ENCODE peak calls at places on chromosome 18, in eight cellular contexts. B is astrocyte; M is CD4-positive, alpha-beta T cell; V is left ventricle myocardium inferior; X is heart left ventricle; G is hepatocyte; C is fibroblast of lung; L is sigmoid colon. P is an unnamed sample.

GRCh38 chr18:23437357-23438045 is 15.6 kb upstream of the RIOK3 start:
- DNase-seq in B (peak), M (peak), V (peak), X (peak), G (peak), C (peak), L (peak), P (peak)

GRCh38 chr18:59695551-59695950 is 1.7 kb downstream of the CCBE1 start:
- DNase-seq in B (no peak), M (no peak), V (no peak), X (no peak), G (no peak), C (no peak), L (no peak), P (no peak)

GRCh38 chr18:10264260-10264659 is 190.2 kb upstream of the APCDD1 start:
- DNase-seq in B (no peak), M (no peak), V (no peak), X (no peak), G (no peak), C (no peak), L (no peak), P (no peak)

GRCh38 chr18:68796936-68797690 is 767 bp upstream of the CCDC102B start:
- DNase-seq in B (peak), M (no peak), V (peak), X (peak), G (no peak), C (peak), L (no peak), P (no peak)

GRCh38 chr18:59267511-59268126 is 5.6 kb downstream of the RAX start:
- DNase-seq in B (no peak), M (no peak), V (no peak), X (no peak), G (no peak), C (no peak), L (no peak), P (no peak)

GRCh38 chr18:9323750-9324445 is 10.7 kb upstream of the TWSG1 start:
- DNase-seq in B (peak), M (no peak), V (no peak), X (no peak), G (no peak), C (peak), L (no peak), P (no peak)

GRCh38 chr18:74892066-74892627 is 294.5 kb downstream of the ZNF407 start:
- DNase-seq in B (no peak), M (no peak), V (no peak), X (no peak), G (no peak), C (no peak), L (no peak), P (no peak)

GRCh38 chr18:25253779-25254178 is 98.2 kb downstream of the ZNF521 start:
- DNase-seq in B (no peak), M (no peak), V (no peak), X (no peak), G (no peak), C (no peak), L (no peak), P (no peak)

GRCh38 chr18:57801379-57802165 is 1.5 kb downstream of the ATP8B1 start:
- DNase-seq in B (no peak), M (no peak), V (no peak), X (no peak), G (peak), C (no peak), L (no peak), P (no peak)

GRCh38 chr18:41266214-41266613 is 688.8 kb upstream of the PIK3C3 start:
- DNase-seq in B (no peak), M (no peak), V (no peak), X (no peak), G (no peak), C (no peak), L (no peak), P (no peak)

GRCh38 chr18:22822024-22822423 is 111.1 kb upstream of the RBBP8 start:
- DNase-seq in B (peak), M (no peak), V (no peak), X (no peak), G (no peak), C (peak), L (no peak), P (no peak)

GRCh38 chr18:76518543-76519155 is 23.6 kb upstream of the ZNF516 start:
- DNase-seq in B (no peak), M (no peak), V (peak), X (peak), G (peak), C (peak), L (no peak), P (no peak)

GRCh38 chr18:74430811-74431571 is 26.1 kb downstream of the DIPK1C start:
- DNase-seq in B (no peak), M (no peak), V (no peak), X (no peak), G (no peak), C (no peak), L (no peak), P (no peak)

GRCh38 chr18:78773819-78774218 is 205.8 kb upstream of the SALL3 start:
- DNase-seq in B (no peak), M (no peak), V (no peak), X (no peak), G (no peak), C (no peak), L (peak), P (no peak)

GRCh38 chr18:79471048-79471447 is 75.3 kb downstream of the NFATC1 start:
- DNase-seq in B (no peak), M (no peak), V (no peak), X (no peak), G (no peak), C (no peak), L (peak), P (no peak)

GRCh38 chr18:61955644-61956043 is 62.8 kb upstream of the RNF152 start:
- DNase-seq in B (no peak), M (no peak), V (no peak), X (no peak), G (no peak), C (no peak), L (no peak), P (no peak)

GRCh38 chr18:76522104-76522503 is 27.1 kb upstream of the ZNF516 start:
- DNase-seq in B (no peak), M (no peak), V (no peak), X (no peak), G (no peak), C (no peak), L (no peak), P (no peak)

GRCh38 chr18:76772665-76773064 is 49.7 kb upstream of the ZNF236 start:
- DNase-seq in B (no peak), M (no peak), V (no peak), X (no peak), G (no peak), C (no peak), L (no peak), P (no peak)

GRCh38 chr18:11505993-11506392 is 103.4 kb upstream of the SLC35G4 start:
- DNase-seq in B (no peak), M (no peak), V (no peak), X (no peak), G (no peak), C (no peak), L (no peak), P (no peak)

GRCh38 chr18:24014986-24015896 is 687 bp downstream of the TTC39C start:
- DNase-seq in B (peak), M (no peak), V (peak), X (peak), G (peak), C (peak), L (peak), P (peak)

GRCh38 chr18:61851940-61852451 is 40.8 kb downstream of the RNF152 start:
- DNase-seq in B (peak), M (no peak), V (no peak), X (no peak), G (no peak), C (peak), L (no peak), P (no peak)

GRCh38 chr18:31407649-31408048 is 31.1 kb downstream of the DSG4 start:
- DNase-seq in B (no peak), M (no peak), V (no peak), X (no peak), G (no peak), C (no peak), L (no peak), P (no peak)

GRCh38 chr18:8814206-8814605 is 108.8 kb downstream of the MTCL1 start:
- DNase-seq in B (peak), M (no peak), V (no peak), X (no peak), G (no peak), C (peak), L (no peak), P (no peak)

GRCh38 chr18:596288-596881 is 403 bp upstream of the CLUL1 start:
- DNase-seq in B (no peak), M (no peak), V (no peak), X (no peak), G (peak), C (no peak), L (no peak), P (peak)

GRCh38 chr18:50369672-50370071 is 5.2 kb upstream of the SKA1 start:
- DNase-seq in B (no peak), M (no peak), V (no peak), X (no peak), G (no peak), C (no peak), L (no peak), P (no peak)

GRCh38 chr18:74745658-74746403 is 148.2 kb downstream of the ZNF407 start:
- DNase-seq in B (peak), M (no peak), V (no peak), X (no peak), G (peak), C (peak), L (no peak), P (no peak)

GRCh38 chr18:9055185-9055584 is 47.3 kb upstream of the NDUFV2 start:
- DNase-seq in B (peak), M (no peak), V (no peak), X (no peak), G (no peak), C (peak), L (no peak), P (no peak)

GRCh38 chr18:24112874-24113615 is 25.8 kb upstream of the CABYR start:
- DNase-seq in B (peak), M (no peak), V (no peak), X (no peak), G (peak), C (peak), L (no peak), P (no peak)

GRCh38 chr18:40414155-40414754 is 1540.8 kb upstream of the PIK3C3 start:
- DNase-seq in B (peak), M (no peak), V (no peak), X (no peak), G (no peak), C (peak), L (no peak), P (no peak)

GRCh38 chr18:51011709-51012108 is 18.3 kb upstream of the SMAD4 start:
- DNase-seq in B (no peak), M (no peak), V (no peak), X (no peak), G (no peak), C (no peak), L (no peak), P (no peak)

GRCh38 chr18:40066368-40066767 is 1888.7 kb upstream of the PIK3C3 start:
- DNase-seq in B (no peak), M (no peak), V (no peak), X (no peak), G (no peak), C (no peak), L (no peak), P (no peak)

GRCh38 chr18:12742453-12742852 is 39.6 kb downstream of the PSMG2 start:
- DNase-seq in B (peak), M (no peak), V (no peak), X (no peak), G (no peak), C (peak), L (no peak), P (no peak)

GRCh38 chr18:57930476-57930875 is 113.5 kb upstream of the NEDD4L start:
- DNase-seq in B (no peak), M (no peak), V (no peak), X (no peak), G (no peak), C (no peak), L (no peak), P (no peak)

GRCh38 chr18:26461405-26461804 is 86.9 kb downstream of the KCTD1 start:
- DNase-seq in B (no peak), M (no peak), V (no peak), X (no peak), G (no peak), C (no peak), L (no peak), P (no peak)
- H3K27ac ChIP-seq in B (peak), M (no peak), V (peak), X (peak), G (no peak), C (no peak), L (no peak), P (no peak)

GRCh38 chr18:3450358-3451107 is 561 bp downstream of the TGIF1 start:
- DNase-seq in B (peak), M (peak), V (peak), X (peak), G (peak), C (peak), L (peak), P (peak)

GRCh38 chr18:3449702-3450357 is at the start of gene TGIF1:
- DNase-seq in B (peak), M (peak), V (peak), X (peak), G (peak), C (peak), L (peak), P (peak)

GRCh38 chr18:3451989-3452749 is 2.2 kb downstream of the TGIF1 start:
- DNase-seq in B (peak), M (peak), V (peak), X (peak), G (peak), C (peak), L (peak), P (no peak)

GRCh38 chr18:3452750-3453539 is 3.0 kb downstream of the TGIF1 start:
- DNase-seq in B (peak), M (no peak), V (no peak), X (peak), G (no peak), C (peak), L (no peak), P (no peak)

GRCh38 chr18:3451166-3451988 is 1.4 kb downstream of the TGIF1 start:
- DNase-seq in B (peak), M (peak), V (peak), X (peak), G (peak), C (peak), L (peak), P (peak)
- TF ChIP-seq CTCF in B (no peak), M (no peak), V (peak), X (no peak), G (no peak), C (no peak), L (no peak), P (no peak)

DNA sequence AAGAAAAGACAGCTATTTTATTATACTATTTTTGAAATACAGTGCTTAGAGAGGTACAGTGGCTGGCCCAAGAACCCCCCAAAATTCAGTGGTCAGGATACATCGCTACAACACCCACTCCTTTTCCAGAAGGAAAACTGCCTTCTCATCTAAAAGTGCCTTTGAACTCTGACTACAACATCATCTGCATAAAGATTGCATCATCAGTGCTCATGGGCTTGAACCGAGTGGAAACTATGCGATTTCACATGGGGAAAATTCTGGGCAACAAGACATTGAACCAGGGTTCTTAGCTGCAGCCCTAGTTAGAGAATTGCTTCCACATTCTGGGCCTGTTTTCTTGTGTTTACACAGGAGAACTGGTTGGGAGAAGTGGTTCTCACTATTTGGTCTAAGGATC is 294.6 kb upstream of the SLC14A2 start:
- DNase-seq in B (peak), M (no peak), V (no peak), X (no peak), G (peak), C (peak), L (no peak), P (no peak)
- H3K27ac ChIP-seq in B (no peak), M (no peak), V (peak), X (no peak), G (peak), C (no peak), L (no peak), P (no peak)

GRCh38 chr18:56299740-56300139 is 338.7 kb downstream of the TXNL1 start:
- DNase-seq in B (no peak), M (no peak), V (no peak), X (no peak), G (no peak), C (no peak), L (no peak), P (no peak)

GRCh38 chr18:56302161-56302560 is 336.2 kb downstream of the TXNL1 start:
- DNase-seq in B (no peak), M (no peak), V (no peak), X (no peak), G (no peak), C (no peak), L (no peak), P (no peak)

GRCh38 chr18:56296381-56296780 is 342.0 kb downstream of the TXNL1 start:
- DNase-seq in B (no peak), M (no peak), V (no peak), X (no peak), G (no peak), C (no peak), L (no peak), P (no peak)

GRCh38 chr18:56294484-56295183 is 343.8 kb downstream of the TXNL1 start:
- DNase-seq in B (no peak), M (no peak), V (no peak), X (no peak), G (no peak), C (no peak), L (no peak), P (no peak)

DNA sequence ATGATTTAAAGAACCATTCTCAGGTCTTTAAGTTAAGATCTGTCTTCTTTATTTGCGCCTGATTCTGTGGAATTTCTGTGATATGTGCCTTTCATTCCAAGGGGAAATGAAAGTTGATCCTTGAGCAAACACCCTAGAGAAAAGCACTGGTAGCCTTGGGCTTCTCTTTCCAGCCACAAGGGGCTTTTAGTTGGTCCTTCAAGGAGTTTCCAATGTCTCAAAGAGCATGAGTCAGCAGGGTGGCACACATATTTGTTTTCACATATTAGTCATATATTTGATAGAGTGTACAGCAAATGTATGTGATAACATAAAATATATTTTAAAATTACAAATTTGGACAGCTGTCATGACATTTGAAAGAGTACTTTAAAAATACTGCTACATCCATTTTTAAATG is 339.5 kb downstream of the TXNL1 start:
- DNase-seq in B (peak), M (no peak), V (no peak), X (no peak), G (peak), C (peak), L (no peak), P (no peak)
- TF ChIP-seq CTCF in B (peak), M (no peak), V (no peak), X (peak), G (no peak), C (peak), L (no peak), P (no peak)

GRCh38 chr18:7059276-7059675 is 58.3 kb downstream of the LAMA1 start:
- DNase-seq in B (no peak), M (no peak), V (no peak), X (no peak), G (no peak), C (no peak), L (no peak), P (no peak)
- H3K27ac ChIP-seq in B (no peak), M (no peak), V (no peak), X (no peak), G (no peak), C (no peak), L (no peak), P (no peak)

GRCh38 chr18:21808185-21808584 is 67.6 kb downstream of the MIB1 start:
- DNase-seq in B (no peak), M (no peak), V (no peak), X (no peak), G (no peak), C (no peak), L (no peak), P (no peak)

GRCh38 chr18:21809725-21810124 is 69.1 kb downstream of the MIB1 start:
- DNase-seq in B (no peak), M (no peak), V (no peak), X (no peak), G (no peak), C (no peak), L (no peak), P (no peak)

GRCh38 chr18:21803495-21803894 is 62.9 kb downstream of the MIB1 start:
- DNase-seq in B (peak), M (no peak), V (no peak), X (no peak), G (no peak), C (peak), L (no peak), P (no peak)

DNA sequence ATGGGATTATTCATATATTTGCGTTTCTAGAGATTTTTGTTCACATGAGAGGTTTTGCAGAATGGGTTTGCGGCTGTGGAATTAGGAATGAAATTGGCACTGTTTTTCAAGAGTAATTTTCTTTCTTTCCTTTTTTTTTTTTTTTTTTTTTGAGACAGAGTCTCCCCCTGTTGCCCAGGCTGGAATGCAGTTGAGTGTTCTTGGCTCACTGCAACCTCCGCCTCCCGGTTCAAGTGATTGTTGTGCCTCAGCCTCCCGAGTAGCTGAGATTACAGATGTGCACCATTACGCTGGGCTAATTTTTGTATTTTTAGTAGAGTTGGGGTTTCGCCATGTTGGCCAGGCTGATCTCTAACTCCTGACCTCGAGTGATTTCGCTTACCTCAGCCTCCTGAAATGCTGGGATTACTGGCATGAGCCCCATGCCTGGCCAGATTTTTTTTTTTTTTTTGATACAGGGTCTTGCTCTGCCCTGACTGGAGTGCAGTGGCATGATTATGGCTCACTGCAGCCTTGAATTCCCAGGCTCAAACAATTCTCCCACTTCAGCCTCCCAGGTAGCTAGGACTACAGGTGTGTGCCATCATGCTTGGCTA is 65.3 kb downstream of the MIB1 start:
- DNase-seq in B (no peak), M (no peak), V (no peak), X (no peak), G (no peak), C (no peak), L (no peak), P (no peak)
- TF ChIP-seq CTCF in B (no peak), M (no peak), V (no peak), X (no peak), G (no peak), C (no peak), L (no peak), P (no peak)

GRCh38 chr18:48074929-48075706 is 144.7 kb upstream of the SMAD2 start:
- DNase-seq in B (no peak), M (no peak), V (no peak), X (no peak), G (no peak), C (no peak), L (no peak), P (no peak)
- H3K27ac ChIP-seq in B (no peak), M (no peak), V (no peak), X (no peak), G (no peak), C (no peak), L (no peak), P (no peak)

GRCh38 chr18:49015886-49016647 is 65.3 kb upstream of the SMAD7 start:
- DNase-seq in B (no peak), M (no peak), V (no peak), X (peak), G (peak), C (no peak), L (peak), P (no peak)
- TF ChIP-seq CTCF in B (no peak), M (no peak), V (no peak), X (no peak), G (no peak), C (no peak), L (no peak), P (no peak)